ENCODE peak calls at places on chromosomes 12 and 14, in four cellular contexts. One of them, this sample, is unnamed.

GRCh38 chr12:90970471-90970870 is 15.5 kb upstream of the CCER1 start:
- DNase-seq in HepG2: no peak
- DNase-seq in K562: no peak
- DNase-seq in A549: no peak
- DNase-seq in this sample: no peak

GRCh38 chr12:58069268-58069967 is 128.1 kb downstream of the ATP23 start:
- DNase-seq in K562: no peak
- DNase-seq in A549: no peak
- DNase-seq in HepG2: no peak
- DNase-seq in this sample: no peak

GRCh38 chr12:58888131-58888783 is 32.0 kb downstream of the LRIG3 start:
- DNase-seq in HepG2: no peak
- DNase-seq in A549: no peak
- DNase-seq in K562: no peak
- DNase-seq in this sample: no peak

GRCh38 chr14:86091811-86092210 is 561.9 kb downstream of the FLRT2 start:
- DNase-seq in K562: no peak
- DNase-seq in A549: no peak
- DNase-seq in HepG2: no peak
- DNase-seq in this sample: no peak

GRCh38 chr12:96063046-96063445 is 27.7 kb upstream of the LTA4H start:
- DNase-seq in HepG2: no peak
- DNase-seq in K562: no peak
- DNase-seq in A549: peak
- DNase-seq in this sample: no peak

GRCh38 chr14:94001501-94002396 is 4.6 kb downstream of the CCDC197 start:
- DNase-seq in HepG2: peak
- DNase-seq in A549: peak
- DNase-seq in K562: peak
- DNase-seq in this sample: no peak

GRCh38 chr14:65686761-65687160 is 274.2 kb downstream of the FUT8 start:
- DNase-seq in K562: no peak
- DNase-seq in HepG2: no peak
- DNase-seq in A549: no peak
- DNase-seq in this sample: no peak

GRCh38 chr14:56119221-56119967 is 1.2 kb downstream of the PELI2 start:
- DNase-seq in HepG2: no peak
- DNase-seq in K562: no peak
- DNase-seq in A549: peak
- DNase-seq in this sample: no peak

GRCh38 chr12:57011438-57012424 is 4.6 kb downstream of the TAC3 start:
- DNase-seq in K562: no peak
- DNase-seq in HepG2: no peak
- DNase-seq in A549: no peak
- DNase-seq in this sample: no peak

GRCh38 chr12:54412348-54412747 is 6.7 kb downstream of the ITGA5 start:
- DNase-seq in HepG2: no peak
- DNase-seq in A549: no peak
- DNase-seq in K562: no peak
- DNase-seq in this sample: no peak

GRCh38 chr12:124458992-124459851 is 108.2 kb downstream of the NCOR2 start:
- DNase-seq in K562: no peak
- DNase-seq in A549: no peak
- DNase-seq in HepG2: no peak
- DNase-seq in this sample: no peak

GRCh38 chr12:19915392-19916192 is 452.7 kb upstream of the PDE3A start:
- DNase-seq in A549: no peak
- DNase-seq in HepG2: no peak
- DNase-seq in K562: no peak
- DNase-seq in this sample: no peak

GRCh38 chr14:71474291-71474690 is 457.9 kb upstream of the RGS6 start:
- DNase-seq in K562: no peak
- DNase-seq in HepG2: no peak
- DNase-seq in A549: no peak
- DNase-seq in this sample: no peak

GRCh38 chr12:13044859-13045384 is 741 bp downstream of the FAM234B start:
- DNase-seq in K562: no peak
- DNase-seq in HepG2: no peak
- DNase-seq in A549: no peak
- DNase-seq in this sample: no peak

GRCh38 chr12:57554453-57554852 is 4.6 kb downstream of the KIF5A start:
- DNase-seq in K562: no peak
- DNase-seq in A549: no peak
- DNase-seq in HepG2: no peak
- DNase-seq in this sample: no peak

GRCh38 chr12:28082101-28082500 is 108.2 kb upstream of the CCDC91 start:
- DNase-seq in A549: no peak
- DNase-seq in K562: no peak
- DNase-seq in HepG2: no peak
- DNase-seq in this sample: no peak

GRCh38 chr12:48686037-48686595 is 4.1 kb upstream of the KANSL2 start:
- DNase-seq in HepG2: no peak
- DNase-seq in K562: no peak
- DNase-seq in A549: no peak
- DNase-seq in this sample: no peak
- TF ChIP-seq ESRRA in HepG2: no peak
- TF ChIP-seq ESRRA in K562: no peak
- TF ChIP-seq ESRRA in A549: no peak
- TF ChIP-seq ESRRA in this sample: no peak

DNA sequence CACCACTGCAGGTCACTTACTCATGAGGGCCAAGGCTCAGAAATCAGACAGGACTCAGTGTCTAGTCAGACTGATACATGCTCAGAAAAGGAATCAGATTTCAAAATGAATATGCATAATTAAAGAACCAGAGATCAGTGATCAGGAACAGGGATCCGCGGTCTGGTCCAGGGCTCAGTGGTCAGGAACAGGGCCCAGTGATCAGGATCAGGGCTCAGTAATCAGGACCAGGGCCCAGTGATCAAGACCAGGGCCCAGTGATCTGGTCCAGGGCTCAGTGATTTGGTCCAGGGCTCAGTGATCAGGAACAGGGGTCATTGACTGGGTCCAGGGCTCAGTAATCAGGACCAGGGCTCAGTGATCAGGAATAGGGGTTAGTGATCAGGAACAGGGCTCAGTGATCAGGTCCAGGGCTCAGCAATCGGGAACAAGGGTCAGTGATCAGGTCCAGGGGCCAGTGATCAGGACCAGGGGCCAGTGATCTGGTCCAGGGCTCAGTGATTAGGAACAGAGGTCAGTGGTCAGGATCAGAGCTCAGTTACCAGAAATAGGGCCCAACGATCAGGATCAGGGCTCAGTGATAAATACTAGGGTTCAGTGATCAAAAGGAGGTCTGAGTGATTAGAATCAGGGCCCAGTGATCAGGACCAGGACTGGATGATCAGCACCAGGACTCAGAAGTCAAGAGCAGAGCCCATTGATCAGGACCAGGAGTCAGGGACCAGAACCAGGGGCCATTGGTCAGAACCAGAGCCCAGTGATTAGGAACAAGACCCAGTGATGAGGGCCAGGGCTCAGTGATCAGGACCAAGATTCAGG is 175.3 kb downstream of the TMEM121 start:
- DNase-seq in HepG2: no peak
- DNase-seq in K562: no peak
- DNase-seq in A549: no peak
- DNase-seq in this sample: no peak
- TF ChIP-seq RFX5 in HepG2: no peak
- TF ChIP-seq RFX5 in K562: no peak
- TF ChIP-seq RFX5 in A549: no peak
- TF ChIP-seq RFX5 in this sample: no peak

GRCh38 chr12:122872815-122873361 is 23.0 kb downstream of the VPS37B start:
- DNase-seq in K562: no peak
- DNase-seq in A549: no peak
- DNase-seq in HepG2: no peak
- DNase-seq in this sample: no peak
- TF ChIP-seq ESRRA in K562: no peak
- TF ChIP-seq ESRRA in A549: no peak
- TF ChIP-seq ESRRA in HepG2: no peak
- TF ChIP-seq ESRRA in this sample: no peak

GRCh38 chr12:67442347-67442841 is 173.2 kb downstream of the CAND1 start:
- DNase-seq in HepG2: no peak
- DNase-seq in K562: no peak
- DNase-seq in A549: no peak
- DNase-seq in this sample: no peak
- TF ChIP-seq RFX5 in HepG2: no peak
- TF ChIP-seq RFX5 in K562: no peak
- TF ChIP-seq RFX5 in A549: no peak
- TF ChIP-seq RFX5 in this sample: no peak

DNA sequence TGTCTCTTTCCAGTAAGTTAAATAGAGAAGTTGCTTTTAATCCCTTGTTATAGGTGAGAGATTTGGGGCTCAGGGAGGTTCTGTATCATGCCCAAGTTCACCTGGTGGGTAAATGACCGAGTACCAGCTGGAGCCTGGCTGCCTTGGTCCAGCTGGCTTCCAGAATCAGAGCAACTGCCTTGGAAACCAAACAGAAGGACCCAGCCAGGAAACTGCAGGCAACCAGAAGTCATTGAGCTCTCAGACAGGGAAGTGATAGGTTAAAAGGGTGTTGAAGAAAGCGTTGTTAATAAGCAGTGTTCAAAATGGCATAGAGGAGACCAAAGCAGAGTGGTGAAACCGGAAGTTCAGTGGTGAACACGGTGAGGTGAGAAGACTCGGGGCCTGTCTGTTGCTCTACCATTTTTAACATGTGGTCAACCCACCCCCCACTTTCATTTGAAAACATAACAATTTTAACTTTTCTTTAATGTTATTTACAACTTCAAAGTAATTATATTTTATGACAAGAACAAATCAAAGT is 54.9 kb downstream of the PLEKHG7 start:
- DNase-seq in A549: no peak
- DNase-seq in K562: no peak
- DNase-seq in HepG2: no peak
- DNase-seq in this sample: no peak
- TF ChIP-seq ESRRA in A549: no peak
- TF ChIP-seq ESRRA in K562: no peak
- TF ChIP-seq ESRRA in HepG2: no peak
- TF ChIP-seq ESRRA in this sample: no peak